ENCODE peak calls at places on chromosomes 2 and 18, in eight cellular contexts. A is Peyer's patch, T is BE2C, S is adrenal gland, W is astrocyte, H is left ventricle myocardium inferior, I is left lung, D is GM23338. M is an unnamed sample. For H3K4me1 and H3K27me3, the result is how much of the 10 kb centered on the place peaks cover.

GRCh38 chr2:132416080-132416911 is at the start of gene GPR39:
- DNase-seq in A (peak), T (peak), S (peak), W (peak), H (peak), I (peak), D (peak), M (peak)

GRCh38 chr2:224359569-224359968 is 42.3 kb downstream of the FAM124B start:
- DNase-seq in A (no peak), T (peak), S (no peak), W (no peak), H (no peak), I (no peak), D (peak), M (no peak)

GRCh38 chr2:38239452-38239851 is 137.6 kb downstream of the ATL2 start:
- DNase-seq in A (no peak), T (no peak), S (no peak), W (peak), H (no peak), I (no peak), D (no peak), M (no peak)

GRCh38 chr18:36179562-36180334 is 7.5 kb upstream of the MOCOS start:
- DNase-seq in A (no peak), T (no peak), S (peak), W (peak), H (peak), I (no peak), D (no peak), M (peak)

GRCh38 chr2:158894078-158894477 is 74.4 kb upstream of the TANC1 start:
- DNase-seq in A (no peak), T (no peak), S (peak), W (peak), H (no peak), I (no peak), D (no peak), M (no peak)

GRCh38 chr2:41294331-41294730 is 753.5 kb upstream of the PKDCC start:
- DNase-seq in A (no peak), T (no peak), S (peak), W (no peak), H (no peak), I (no peak), D (peak), M (no peak)

GRCh38 chr18:26700201-26700600 is 151.8 kb upstream of the KCTD1 start:
- DNase-seq in A (no peak), T (no peak), S (no peak), W (no peak), H (no peak), I (no peak), D (no peak), M (no peak)

GRCh38 chr2:69272803-69273471 is 114.1 kb downstream of the GFPT1 start:
- DNase-seq in A (no peak), T (no peak), S (no peak), W (no peak), H (no peak), I (no peak), D (peak), M (no peak)

GRCh38 chr18:22628795-22629194 is 211.1 kb upstream of the CTAGE1 start:
- DNase-seq in A (no peak), T (no peak), S (no peak), W (no peak), H (no peak), I (no peak), D (no peak), M (no peak)
- H3K4me1 ChIP-seq in A (under half), T (under half), S (under half), W (under half), H (under half), I (under half), D (under half), M (under half)

GRCh38 chr18:5894613-5895299 is 566 bp downstream of the TMEM200C start:
- DNase-seq in A (no peak), T (no peak), S (peak), W (peak), H (peak), I (peak), D (peak), M (peak)

GRCh38 chr18:5895300-5895885 is at the start of gene TMEM200C:
- DNase-seq in A (no peak), T (no peak), S (no peak), W (peak), H (peak), I (peak), D (peak), M (no peak)

GRCh38 chr18:5894215-5894612 is 1.1 kb downstream of the TMEM200C start:
- DNase-seq in A (no peak), T (no peak), S (no peak), W (no peak), H (no peak), I (no peak), D (no peak), M (no peak)

GRCh38 chr18:5892772-5893431 is 2.4 kb downstream of the TMEM200C start:
- DNase-seq in A (no peak), T (no peak), S (no peak), W (no peak), H (no peak), I (no peak), D (no peak), M (no peak)

DNA sequence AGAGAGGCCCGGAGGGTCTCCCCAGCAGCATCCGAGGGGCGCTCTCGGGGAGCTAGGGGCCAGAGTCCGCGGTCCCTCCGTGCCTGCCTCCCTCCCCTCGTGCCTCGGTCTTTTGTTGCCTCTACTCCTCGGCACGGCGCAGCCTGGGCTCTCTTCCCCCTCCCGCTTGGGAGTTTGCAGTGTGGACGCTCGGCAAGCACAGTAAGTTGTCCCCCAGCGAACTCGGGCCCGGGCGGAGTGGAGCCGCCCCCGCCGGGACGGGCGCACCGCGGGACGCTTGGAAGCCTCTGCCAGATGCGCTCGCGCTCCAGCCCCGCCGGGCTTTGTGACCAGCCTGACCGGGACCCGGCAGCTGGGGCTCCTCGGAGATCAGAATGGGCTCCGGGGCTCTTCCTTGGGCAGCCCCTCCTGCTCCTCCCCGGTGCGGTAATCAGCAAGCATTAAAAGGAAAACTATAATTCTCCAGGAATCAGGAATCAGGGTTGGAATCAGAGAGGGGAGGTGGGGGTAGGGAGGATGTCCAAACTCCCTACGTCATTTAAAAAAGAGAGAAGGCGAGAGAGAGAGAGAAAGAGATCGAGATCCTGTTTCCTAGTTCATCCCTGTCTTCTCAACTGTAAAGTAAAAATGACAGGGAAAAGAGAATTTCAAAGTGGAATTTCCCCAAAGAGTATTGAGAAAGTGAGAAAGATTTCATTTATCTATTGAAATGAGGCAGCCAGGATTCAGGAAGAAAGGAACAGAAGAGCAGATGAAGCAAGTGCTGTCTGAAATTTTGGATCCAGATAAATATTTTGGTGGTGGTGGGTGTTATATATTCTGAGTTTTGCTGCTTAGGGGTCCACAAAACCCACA is 791 bp upstream of the TMEM200C start:
- DNase-seq in A (no peak), T (no peak), S (peak), W (peak), H (peak), I (peak), D (peak), M (no peak)
- H3K27me3 ChIP-seq in A (under half), T (under half), S (under half), W (under half), H (half or more), I (half or more), D (under half), M (under half)

DNA sequence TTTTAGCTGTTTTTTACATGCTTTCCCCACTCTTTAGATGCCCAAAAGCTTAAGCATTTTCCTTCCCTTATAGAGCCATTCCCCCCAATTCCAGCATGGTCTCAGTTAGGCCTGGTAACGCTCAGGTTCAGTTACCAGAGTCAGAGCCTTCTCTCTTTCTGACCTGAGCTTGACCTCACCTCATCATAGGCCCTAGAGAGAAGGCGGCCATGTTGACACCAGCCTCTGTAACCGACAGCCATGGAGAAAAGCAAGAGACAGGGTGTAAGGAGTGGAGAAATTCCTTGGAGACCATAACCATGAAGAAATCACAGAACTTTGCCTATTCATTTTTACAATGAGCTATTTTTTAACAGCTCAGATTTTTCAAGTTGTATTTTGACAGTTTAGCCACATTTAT is 99.4 kb downstream of the RTN4 start:
- DNase-seq in A (no peak), T (no peak), S (no peak), W (no peak), H (no peak), I (no peak), D (no peak), M (no peak)
- H3K4me3 ChIP-seq in A (no peak), T (no peak), S (no peak), W (no peak), H (no peak), I (no peak), D (no peak), M (no peak)

GRCh38 chr2:121966663-121967062 is 211.2 kb downstream of the TSN start:
- DNase-seq in A (no peak), T (no peak), S (no peak), W (no peak), H (no peak), I (no peak), D (no peak), M (no peak)

GRCh38 chr2:121969766-121970639 is 214.6 kb downstream of the TSN start:
- DNase-seq in A (no peak), T (no peak), S (no peak), W (no peak), H (no peak), I (no peak), D (no peak), M (no peak)

GRCh38 chr2:121969155-121969554 is 213.7 kb downstream of the TSN start:
- DNase-seq in A (no peak), T (no peak), S (no peak), W (no peak), H (peak), I (no peak), D (no peak), M (no peak)

GRCh38 chr2:121961761-121962160 is 206.3 kb downstream of the TSN start:
- DNase-seq in A (no peak), T (no peak), S (no peak), W (no peak), H (no peak), I (no peak), D (no peak), M (no peak)

GRCh38 chr2:121965666-121966065 is 210.2 kb downstream of the TSN start:
- DNase-seq in A (no peak), T (no peak), S (no peak), W (no peak), H (no peak), I (no peak), D (no peak), M (no peak)
- H3K4me1 ChIP-seq in A (under half), T (under half), S (under half), W (under half), H (under half), I (under half), D (under half), M (under half)

M was measured in pancreas.